ENCODE peak calls at places on chromosomes 7 and 10, in five cellular contexts. One of them, this sample, is unnamed.

GRCh38 chr7:140402178-140402835 is 1.6 kb upstream of the RAB19 start:
- DNase-seq in GM23338: no peak
- DNase-seq in OCI-LY7: no peak
- DNase-seq in hepatocyte: no peak
- DNase-seq in GM23248: peak; percentile 83
- DNase-seq in this sample: no peak

GRCh38 chr10:91185239-91185875 is 35.1 kb upstream of the PCGF5 start:
- DNase-seq in GM23338: no peak
- DNase-seq in OCI-LY7: no peak
- DNase-seq in hepatocyte: peak; percentile 23
- DNase-seq in GM23248: peak; percentile 79
- DNase-seq in this sample: no peak

GRCh38 chr7:44448922-44449321 is 41.5 kb downstream of the NUDCD3 start:
- DNase-seq in GM23338: no peak
- DNase-seq in OCI-LY7: no peak
- DNase-seq in hepatocyte: no peak
- DNase-seq in GM23248: peak; percentile 61
- DNase-seq in this sample: no peak

GRCh38 chr7:149838992-149839408 is 825 bp downstream of the ZNF862 start:
- DNase-seq in GM23338: peak; percentile 35
- DNase-seq in OCI-LY7: no peak
- DNase-seq in hepatocyte: no peak
- DNase-seq in GM23248: peak; percentile 68
- DNase-seq in this sample: peak; percentile 34

GRCh38 chr7:66591801-66592596 is 36.7 kb upstream of the KCTD7 start:
- DNase-seq in GM23338: peak; percentile 95
- DNase-seq in OCI-LY7: peak; percentile 94
- DNase-seq in hepatocyte: peak; percentile 94
- DNase-seq in GM23248: peak; percentile 98
- DNase-seq in this sample: peak; percentile 94

GRCh38 chr7:105497016-105497415 is 25.1 kb downstream of the PUS7 start:
- DNase-seq in GM23338: no peak
- DNase-seq in OCI-LY7: no peak
- DNase-seq in hepatocyte: no peak
- DNase-seq in GM23248: no peak
- DNase-seq in this sample: no peak

GRCh38 chr7:158074896-158075632 is 512.6 kb downstream of the PTPRN2 start:
- DNase-seq in GM23338: no peak
- DNase-seq in OCI-LY7: no peak
- DNase-seq in hepatocyte: no peak
- DNase-seq in GM23248: no peak
- DNase-seq in this sample: no peak

GRCh38 chr10:79243211-79244067 is 103.8 kb upstream of the PPIF start:
- DNase-seq in GM23338: peak; percentile 80
- DNase-seq in OCI-LY7: peak; percentile 81
- DNase-seq in hepatocyte: peak; percentile 46
- DNase-seq in GM23248: peak; percentile 77
- DNase-seq in this sample: peak; percentile 91

GRCh38 chr10:36840793-36841192 is 284.6 kb upstream of the ANKRD30A start:
- DNase-seq in GM23338: no peak
- DNase-seq in OCI-LY7: no peak
- DNase-seq in hepatocyte: no peak
- DNase-seq in GM23248: no peak
- DNase-seq in this sample: no peak

GRCh38 chr10:61877882-61878281 is 23.6 kb upstream of the ARID5B start:
- DNase-seq in GM23338: no peak
- DNase-seq in OCI-LY7: no peak
- DNase-seq in hepatocyte: no peak
- DNase-seq in GM23248: no peak
- DNase-seq in this sample: peak; percentile 50

GRCh38 chr7:153934048-153934447 is 118.2 kb upstream of the DPP6 start:
- DNase-seq in GM23338: no peak
- DNase-seq in OCI-LY7: no peak
- DNase-seq in hepatocyte: no peak
- DNase-seq in GM23248: no peak
- DNase-seq in this sample: no peak

GRCh38 chr7:129612112-129613015 is 844 bp downstream of the NRF1 start:
- DNase-seq in GM23338: peak; percentile 40
- DNase-seq in OCI-LY7: peak; percentile 59
- DNase-seq in hepatocyte: peak; percentile 61
- DNase-seq in GM23248: peak; percentile 69
- DNase-seq in this sample: peak; percentile 48

GRCh38 chr7:22561895-22562593 is 62.1 kb upstream of the STEAP1B start:
- DNase-seq in GM23338: peak; percentile 63
- DNase-seq in OCI-LY7: no peak
- DNase-seq in hepatocyte: peak; percentile 62
- DNase-seq in GM23248: peak; percentile 32
- DNase-seq in this sample: no peak

GRCh38 chr7:34263168-34263567 is 357.8 kb downstream of the BMPER start:
- DNase-seq in GM23338: no peak
- DNase-seq in OCI-LY7: no peak
- DNase-seq in hepatocyte: no peak
- DNase-seq in GM23248: no peak
- DNase-seq in this sample: no peak

GRCh38 chr10:63437334-63437949 is 28.3 kb downstream of the JMJD1C start:
- DNase-seq in GM23338: no peak
- DNase-seq in OCI-LY7: no peak
- DNase-seq in hepatocyte: peak; percentile 9
- DNase-seq in GM23248: peak; percentile 44
- DNase-seq in this sample: no peak

DNA sequence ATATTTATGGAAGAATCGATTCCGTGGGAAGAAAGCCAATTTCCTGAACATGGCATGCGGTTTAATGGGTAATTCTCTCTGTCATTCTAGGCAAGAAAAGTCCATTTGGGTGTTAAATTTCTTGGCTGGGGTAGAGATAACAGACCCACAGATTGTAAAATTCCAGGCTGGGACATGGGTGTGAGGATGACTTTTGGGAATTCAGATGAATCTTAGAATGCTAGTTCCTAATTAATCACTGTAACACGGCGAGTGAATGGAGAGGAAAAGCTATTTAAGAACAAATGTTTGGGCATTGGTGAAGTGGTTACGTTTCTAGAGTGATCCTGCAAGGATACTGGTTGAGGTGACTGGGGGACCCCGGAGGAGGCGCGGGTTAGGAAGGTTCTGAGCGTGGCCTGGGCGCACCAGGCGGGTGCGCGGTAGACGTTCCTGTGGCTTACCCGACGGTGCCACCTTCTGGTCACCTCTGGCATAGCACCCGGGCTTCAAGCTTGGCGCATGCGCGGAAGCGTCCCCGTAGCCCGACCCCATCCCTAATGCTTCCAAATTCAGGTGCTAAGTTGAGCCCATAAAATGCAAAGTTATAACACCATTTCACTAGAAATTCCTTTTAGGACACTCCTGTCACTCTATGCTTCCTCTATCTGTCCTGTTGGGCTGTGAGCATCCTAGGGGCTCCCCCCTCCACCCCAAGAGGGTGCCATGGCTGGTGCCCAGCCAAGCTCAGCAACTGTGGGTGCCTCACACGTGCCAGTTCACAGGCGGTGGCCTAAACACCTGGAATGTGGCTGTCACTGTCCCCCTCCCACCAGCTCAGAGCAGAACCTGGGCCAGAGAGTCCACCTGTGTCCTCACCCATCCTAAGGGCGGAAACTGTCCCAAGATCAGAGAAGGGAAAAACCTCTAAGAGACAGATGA is 104.4 kb downstream of the PTPRE start:
- DNase-seq in GM23338: peak; percentile 84
- DNase-seq in OCI-LY7: peak; percentile 79
- DNase-seq in hepatocyte: peak; percentile 80
- DNase-seq in GM23248: peak; percentile 81
- DNase-seq in this sample: peak; percentile 89
- TF ChIP-seq EZH2phosphoT487 in GM23338: no peak
- TF ChIP-seq EZH2phosphoT487 in OCI-LY7: no peak
- TF ChIP-seq EZH2phosphoT487 in hepatocyte: no peak
- TF ChIP-seq EZH2phosphoT487 in GM23248: no peak
- TF ChIP-seq EZH2phosphoT487 in this sample: no peak

GRCh38 chr10:89378006-89378627 is at the start of gene IFIT1B:
- DNase-seq in GM23338: peak; percentile 39
- DNase-seq in OCI-LY7: no peak
- DNase-seq in hepatocyte: no peak
- DNase-seq in GM23248: no peak
- DNase-seq in this sample: no peak

GRCh38 chr10:89369142-89370105 is 8.4 kb upstream of the IFIT1B start:
- DNase-seq in GM23338: peak; percentile 56
- DNase-seq in OCI-LY7: peak; percentile 23
- DNase-seq in hepatocyte: peak; percentile 50
- DNase-seq in GM23248: peak; percentile 79
- DNase-seq in this sample: peak; percentile 29

GRCh38 chr10:89371987-89372386 is 5.9 kb upstream of the IFIT1B start:
- DNase-seq in GM23338: no peak
- DNase-seq in OCI-LY7: no peak
- DNase-seq in hepatocyte: no peak
- DNase-seq in GM23248: no peak
- DNase-seq in this sample: no peak

GRCh38 chr10:89373916-89374711 is 3.7 kb upstream of the IFIT1B start:
- DNase-seq in GM23338: no peak
- DNase-seq in OCI-LY7: no peak
- DNase-seq in hepatocyte: peak; percentile 69
- DNase-seq in GM23248: peak; percentile 95
- DNase-seq in this sample: no peak

DNA sequence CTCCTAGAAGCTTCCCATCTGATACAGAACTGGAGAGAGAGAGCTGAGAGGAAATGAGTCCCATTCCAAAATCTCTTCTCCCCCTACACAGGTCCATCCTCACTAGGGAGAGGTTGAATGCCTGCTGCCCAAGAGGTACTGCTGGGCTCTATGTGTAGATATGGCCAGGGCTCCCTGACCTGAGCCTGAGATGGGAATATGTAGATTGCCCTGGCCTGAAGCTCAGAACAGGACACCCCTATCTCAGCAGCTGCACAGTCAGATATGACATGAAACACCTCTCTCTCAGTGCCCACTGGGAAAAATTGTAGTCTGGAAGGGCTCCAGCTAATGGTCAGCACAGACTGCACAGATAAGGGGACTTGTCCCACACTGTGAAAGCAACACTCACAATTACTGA is 3.1 kb upstream of the IFIT1B start:
- DNase-seq in GM23338: no peak
- DNase-seq in OCI-LY7: no peak
- DNase-seq in hepatocyte: no peak
- DNase-seq in GM23248: no peak
- DNase-seq in this sample: no peak
- TF ChIP-seq EZH2phosphoT487 in GM23338: no peak
- TF ChIP-seq EZH2phosphoT487 in OCI-LY7: no peak
- TF ChIP-seq EZH2phosphoT487 in hepatocyte: no peak
- TF ChIP-seq EZH2phosphoT487 in GM23248: no peak
- TF ChIP-seq EZH2phosphoT487 in this sample: no peak

GRCh38 chr10:98309366-98310355 is 41.7 kb upstream of the LOXL4 start:
- DNase-seq in GM23338: peak; percentile 85
- DNase-seq in OCI-LY7: peak; percentile 10
- DNase-seq in hepatocyte: peak; percentile 88
- DNase-seq in GM23248: peak; percentile 90
- DNase-seq in this sample: peak; percentile 82
- TF ChIP-seq EZH2phosphoT487 in GM23338: no peak
- TF ChIP-seq EZH2phosphoT487 in OCI-LY7: no peak
- TF ChIP-seq EZH2phosphoT487 in hepatocyte: no peak
- TF ChIP-seq EZH2phosphoT487 in GM23248: no peak
- TF ChIP-seq EZH2phosphoT487 in this sample: no peak

GRCh38 chr7:74599251-74599650 is 58.3 kb upstream of the GTF2I start:
- DNase-seq in GM23338: no peak
- DNase-seq in OCI-LY7: no peak
- DNase-seq in hepatocyte: no peak
- DNase-seq in GM23248: no peak
- DNase-seq in this sample: no peak

GRCh38 chr7:74604326-74605020 is 53.0 kb upstream of the GTF2I start:
- DNase-seq in GM23338: no peak
- DNase-seq in OCI-LY7: no peak
- DNase-seq in hepatocyte: no peak
- DNase-seq in GM23248: peak; percentile 69
- DNase-seq in this sample: no peak

GRCh38 chr7:74598558-74598957 is 59.0 kb upstream of the GTF2I start:
- DNase-seq in GM23338: no peak
- DNase-seq in OCI-LY7: no peak
- DNase-seq in hepatocyte: no peak
- DNase-seq in GM23248: peak; percentile 93
- DNase-seq in this sample: no peak
- TF ChIP-seq EZH2phosphoT487 in GM23338: no peak
- TF ChIP-seq EZH2phosphoT487 in OCI-LY7: no peak
- TF ChIP-seq EZH2phosphoT487 in hepatocyte: no peak
- TF ChIP-seq EZH2phosphoT487 in GM23248: no peak
- TF ChIP-seq EZH2phosphoT487 in this sample: no peak

DNA sequence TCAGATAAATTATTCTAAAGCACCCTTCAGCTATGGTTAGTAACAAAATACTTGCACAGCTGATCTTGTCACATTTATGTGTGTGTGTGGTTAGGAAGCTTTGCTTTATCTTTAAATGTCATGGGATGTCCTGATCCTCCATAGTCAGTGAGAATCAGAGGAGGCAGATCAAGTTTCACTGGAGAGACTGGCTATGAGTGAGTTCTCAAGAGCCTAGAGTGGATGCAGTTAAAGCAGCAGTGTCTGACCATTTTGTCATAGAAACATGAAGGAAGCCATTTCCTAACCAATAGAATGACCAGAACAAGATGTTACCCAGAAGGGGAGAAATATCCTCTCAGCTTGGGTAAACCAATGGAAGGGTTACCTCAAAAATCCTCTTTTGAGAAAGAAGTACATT is 207.2 kb upstream of the DKK1 start:
- DNase-seq in GM23338: peak; percentile 59
- DNase-seq in OCI-LY7: no peak
- DNase-seq in hepatocyte: no peak
- DNase-seq in GM23248: no peak
- DNase-seq in this sample: peak; percentile 30
- TF ChIP-seq EZH2phosphoT487 in GM23338: no peak
- TF ChIP-seq EZH2phosphoT487 in OCI-LY7: no peak
- TF ChIP-seq EZH2phosphoT487 in hepatocyte: no peak
- TF ChIP-seq EZH2phosphoT487 in GM23248: no peak
- TF ChIP-seq EZH2phosphoT487 in this sample: no peak